ENCODE peak calls at places on chromosomes 4 and X, in six cellular contexts. F is AG04450, V is D721Med, Q is GM12865, Y is fibroblast of lung, J is endothelial cell. H is an unnamed sample.
A peak's percentile ranks its signal among the peaks of the same experiment; 100 is the strongest.

GRCh38 chr4:53576676-53577372 is 14.5 kb downstream of the LNX1 start:
- DNase-seq in F (peak; percentile 48), V (no peak), Q (no peak), Y (peak; percentile 43), J (no peak), H (no peak)

GRCh38 chr4:98994474-98995182 is 893 bp upstream of the METAP1 start:
- DNase-seq in F (no peak), V (no peak), Q (no peak), Y (peak; percentile 19), J (no peak), H (no peak)

GRCh38 chrX:130539721-130540321 is 138.0 kb downstream of the RBMX2 start:
- DNase-seq in F (no peak), V (no peak), Q (peak; percentile 58), Y (peak; percentile 24), J (peak; percentile 28), H (peak; percentile 66)

GRCh38 chr4:14513471-14513870 is 488.8 kb upstream of the CPEB2 start:
- DNase-seq in F (no peak), V (no peak), Q (no peak), Y (peak; percentile 4), J (no peak), H (peak; percentile 79)

GRCh38 chr4:27003602-27004238 is 143.1 kb downstream of the STIM2 start:
- DNase-seq in F (no peak), V (no peak), Q (no peak), Y (peak; percentile 74), J (no peak), H (no peak)

GRCh38 chr4:25424539-25425228 is 47.6 kb downstream of the ANAPC4 start:
- DNase-seq in F (no peak), V (no peak), Q (no peak), Y (no peak), J (no peak), H (no peak)

GRCh38 chrX:81120270-81120935 is 81.3 kb downstream of the HMGN5 start:
- DNase-seq in F (no peak), V (no peak), Q (peak; percentile 2), Y (no peak), J (no peak), H (peak; percentile 9)

GRCh38 chr4:120843840-120844527 is 78.5 kb downstream of the PRDM5 start:
- DNase-seq in F (no peak), V (no peak), Q (peak; percentile 14), Y (no peak), J (peak; percentile 54), H (no peak)

GRCh38 chrX:25343060-25343459 is 327.3 kb upstream of the ARX start:
- DNase-seq in F (no peak), V (no peak), Q (no peak), Y (no peak), J (no peak), H (no peak)

GRCh38 chr4:4820739-4821138 is 38.7 kb upstream of the MSX1 start:
- DNase-seq in F (no peak), V (no peak), Q (no peak), Y (no peak), J (no peak), H (no peak)

GRCh38 chrX:133776072-133776471 is 209.3 kb downstream of the GPC3 start:
- DNase-seq in F (no peak), V (no peak), Q (peak; percentile 1), Y (no peak), J (peak; percentile 22), H (peak; percentile 34)

GRCh38 chr4:16124232-16124631 is 40.4 kb upstream of the PROM1 start:
- DNase-seq in F (no peak), V (no peak), Q (no peak), Y (peak; percentile 5), J (no peak), H (no peak)

GRCh38 chr4:176538217-176538925 is 218.6 kb downstream of the SPCS3 start:
- DNase-seq in F (peak; percentile 65), V (no peak), Q (no peak), Y (peak; percentile 95), J (no peak), H (peak; percentile 83)

GRCh38 chr4:87089368-87089767 is 131.1 kb downstream of the KLHL8 start:
- DNase-seq in F (no peak), V (no peak), Q (no peak), Y (no peak), J (no peak), H (no peak)

GRCh38 chrX:106481341-106481740 is 130.4 kb upstream of the RADX start:
- DNase-seq in F (peak; percentile 1), V (no peak), Q (peak; percentile 51), Y (peak; percentile 28), J (peak; percentile 58), H (peak; percentile 67)

GRCh38 chrX:131895002-131895401 is 128.1 kb upstream of the STK26 start:
- DNase-seq in F (no peak), V (no peak), Q (no peak), Y (peak; percentile 63), J (no peak), H (peak; percentile 11)

GRCh38 chr4:100177126-100177525 is 13.1 kb downstream of the DDIT4L start:
- DNase-seq in F (no peak), V (no peak), Q (no peak), Y (no peak), J (no peak), H (no peak)

GRCh38 chr4:56410247-56410646 is 23.0 kb upstream of the AASDH start:
- DNase-seq in F (peak; percentile 88), V (no peak), Q (no peak), Y (peak; percentile 98), J (peak; percentile 49), H (peak; percentile 96)

GRCh38 chr4:32142075-32142474 is 1421.9 kb downstream of the PCDH7 start:
- DNase-seq in F (no peak), V (no peak), Q (no peak), Y (peak; percentile 15), J (no peak), H (no peak)

GRCh38 chr4:187370918-187371317 is 624.7 kb upstream of the ZFP42 start:
- DNase-seq in F (no peak), V (no peak), Q (no peak), Y (no peak), J (no peak), H (no peak)

DNA sequence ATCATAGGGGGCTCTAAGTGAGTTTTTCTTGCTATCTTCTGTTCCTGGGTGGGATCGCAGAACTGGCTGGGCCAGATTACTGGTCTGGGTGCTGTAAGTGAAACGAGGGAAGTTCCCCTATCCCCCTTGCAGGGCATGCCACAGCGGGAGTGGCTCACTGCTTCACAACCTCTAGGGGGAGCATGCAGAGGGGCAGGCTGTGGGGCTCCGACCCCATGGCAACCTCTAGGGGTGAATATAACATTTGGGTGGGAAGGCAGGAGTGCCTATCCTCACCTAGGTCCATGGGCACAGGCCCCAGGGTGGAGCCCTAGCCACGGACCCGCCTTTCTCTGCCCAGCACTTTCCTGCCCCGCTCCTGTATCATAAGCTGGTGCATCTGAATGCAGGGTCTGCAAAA is 1.7 kb upstream of the RRAGB start:
- DNase-seq in F (no peak), V (no peak), Q (peak; percentile 40), Y (no peak), J (no peak), H (no peak)
- TF ChIP-seq CTCF in F (no peak), V (no peak), Q (peak; percentile 36), Y (no peak), J (no peak), H (no peak)

DNA sequence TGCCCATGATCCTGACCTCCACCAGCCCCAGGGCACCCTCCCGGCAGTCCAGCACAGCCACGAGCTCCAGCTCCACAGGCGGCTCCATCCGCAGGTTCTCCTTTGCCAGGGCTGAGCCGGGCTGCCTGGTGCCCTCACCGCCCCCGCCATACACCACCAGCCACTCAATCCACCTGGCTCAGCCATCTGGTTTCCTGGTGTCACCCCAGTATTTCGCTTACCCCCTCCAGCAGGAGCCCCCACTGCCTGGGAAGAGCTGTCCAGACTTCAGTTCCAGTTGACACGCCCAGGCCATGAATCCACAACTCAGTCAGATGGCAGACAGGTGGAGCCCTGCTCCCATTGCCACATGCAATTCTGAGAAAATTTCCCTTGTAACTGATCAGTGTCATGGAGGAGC is 3.9 kb downstream of the SHISA3 start:
- DNase-seq in F (no peak), V (no peak), Q (no peak), Y (no peak), J (no peak), H (peak; percentile 50)
- TF ChIP-seq CTCF in F (no peak), V (no peak), Q (no peak), Y (no peak), J (no peak), H (no peak)

GRCh38 chrX:136209016-136209738 is 42.0 kb downstream of the MAP7D3 start:
- DNase-seq in F (no peak), V (no peak), Q (peak; percentile 17), Y (peak; percentile 45), J (peak; percentile 34), H (peak; percentile 38)
- TF ChIP-seq CTCF in F (peak; percentile 60), V (peak; percentile 44), Q (peak; percentile 20), Y (peak; percentile 56), J (peak; percentile 49), H (peak; percentile 42)

GRCh38 chrX:119790977-119791436 is 423 bp downstream of the RPL39 start:
- DNase-seq in F (no peak), V (no peak), Q (peak; percentile 58), Y (peak; percentile 17), J (no peak), H (peak; percentile 46)
- TF ChIP-seq CTCF in F (no peak), V (no peak), Q (no peak), Y (peak; percentile 18), J (no peak), H (no peak)

DNA sequence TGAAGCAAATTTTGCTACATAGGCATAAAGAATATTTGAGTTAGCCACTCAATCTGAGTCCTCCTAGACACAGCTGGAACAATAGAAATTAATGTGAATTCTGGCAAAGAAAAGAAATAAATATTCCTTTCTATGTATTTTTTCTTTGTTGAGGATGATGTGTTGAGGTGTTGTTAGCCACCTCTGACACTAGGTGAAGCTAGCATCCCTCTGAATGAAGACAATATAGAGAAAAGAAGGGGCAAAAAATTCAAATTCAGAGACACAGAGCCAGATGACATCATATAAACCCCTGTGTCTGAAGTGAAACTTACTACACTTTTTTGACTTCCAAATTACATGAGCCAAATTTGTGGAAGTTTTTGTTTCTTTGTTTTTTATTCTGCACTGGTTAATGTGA is 34.6 kb upstream of the TMPRSS11D start:
- DNase-seq in F (no peak), V (no peak), Q (no peak), Y (no peak), J (no peak), H (peak; percentile 28)
- TF ChIP-seq CTCF in F (peak; percentile 37), V (no peak), Q (peak; percentile 12), Y (no peak), J (no peak), H (peak; percentile 61)

H was measured in MCF 10A.